ENCODE peak calls at places on chromosome 18, in four cellular contexts. M is HepG2, I is K562, Q is GM12878. E is an unnamed sample.

GRCh38 chr18:11147371-11147860 is 2.0 kb downstream of the PIEZO2 start:
- DNase-seq in M (no peak), I (no peak), Q (no peak), E (peak)

GRCh38 chr18:28015671-28016070 is 161.3 kb downstream of the CDH2 start:
- DNase-seq in M (no peak), I (no peak), Q (no peak), E (no peak)

GRCh38 chr18:43265465-43265864 is 11.8 kb downstream of the SYT4 start:
- DNase-seq in M (no peak), I (no peak), Q (no peak), E (no peak)

GRCh38 chr18:67778016-67778415 is 261.5 kb upstream of the DSEL start:
- DNase-seq in M (no peak), I (no peak), Q (no peak), E (no peak)

GRCh38 chr18:46696268-46696667 is 39.2 kb upstream of the LOXHD1 start:
- DNase-seq in M (no peak), I (no peak), Q (no peak), E (no peak)

GRCh38 chr18:7059276-7059675 is 58.3 kb downstream of the LAMA1 start:
- DNase-seq in M (no peak), I (no peak), Q (no peak), E (no peak)

GRCh38 chr18:42798606-42799005 is 316.9 kb downstream of the RIT2 start:
- DNase-seq in M (no peak), I (no peak), Q (no peak), E (no peak)

GRCh38 chr18:6741290-6741689 is 11.8 kb downstream of the ARHGAP28 start:
- DNase-seq in M (no peak), I (peak), Q (no peak), E (no peak)

GRCh38 chr18:44731866-44732555 is 51.3 kb downstream of the SETBP1 start:
- DNase-seq in M (no peak), I (no peak), Q (no peak), E (no peak)

GRCh38 chr18:23872701-23873550 is 141.6 kb upstream of the TTC39C start:
- DNase-seq in M (no peak), I (no peak), Q (no peak), E (no peak)

GRCh38 chr18:48100712-48101165 is 170.3 kb upstream of the SMAD2 start:
- DNase-seq in M (no peak), I (no peak), Q (no peak), E (peak)

GRCh38 chr18:250685-251084 is 17.2 kb downstream of the THOC1 start:
- DNase-seq in M (no peak), I (no peak), Q (no peak), E (no peak)

GRCh38 chr18:45449761-45450227 is 165.5 kb upstream of the SLC14A2 start:
- DNase-seq in M (no peak), I (no peak), Q (no peak), E (no peak)

GRCh38 chr18:5197032-5197434 is at the start of gene AKAIN1:
- DNase-seq in M (peak), I (peak), Q (no peak), E (peak)

GRCh38 chr18:577606-578005 is 2.6 kb upstream of the CETN1 start:
- DNase-seq in M (peak), I (no peak), Q (no peak), E (no peak)

GRCh38 chr18:65762556-65762955 is 11.7 kb downstream of the CDH7 start:
- DNase-seq in M (no peak), I (no peak), Q (no peak), E (no peak)

DNA sequence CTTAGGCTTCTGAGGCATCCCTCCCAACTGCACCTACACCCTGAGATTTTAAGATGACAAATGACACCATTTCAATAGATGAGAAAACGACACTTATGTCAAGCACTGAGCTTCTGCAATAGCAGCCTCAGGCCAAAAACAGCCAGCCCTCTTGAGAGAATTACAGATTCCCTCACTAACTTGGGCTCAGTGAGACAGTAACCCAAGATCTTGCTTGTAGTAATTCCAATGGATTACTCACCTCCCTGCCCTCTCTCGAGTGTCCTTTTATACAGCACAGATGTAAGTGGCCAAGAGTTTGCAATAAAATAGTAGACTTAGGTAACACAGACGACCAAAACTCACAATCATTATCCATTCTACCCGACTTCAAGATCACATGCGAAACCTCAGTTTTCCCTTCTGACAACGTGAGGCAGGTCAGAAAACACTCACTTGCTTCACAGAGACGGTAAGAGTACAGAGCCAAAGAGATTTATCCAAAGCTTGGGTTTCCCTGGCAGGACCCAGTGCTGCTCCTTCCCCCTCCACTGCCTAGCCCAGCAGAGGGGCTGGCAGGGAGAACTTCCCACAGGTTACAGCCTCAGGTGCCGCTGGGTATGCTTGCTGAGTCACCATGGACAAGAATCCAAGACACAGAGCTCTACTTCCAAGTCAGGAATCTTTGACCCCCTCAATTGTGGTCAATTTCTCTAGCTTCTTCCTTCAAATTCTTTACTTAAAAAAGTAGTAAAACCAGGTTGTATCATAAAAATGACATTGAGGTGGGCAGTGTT is 181.4 kb downstream of the MYO5B start:
- DNase-seq in M (no peak), I (no peak), Q (no peak), E (no peak)
- TF ChIP-seq NR2C2 in M (no peak), I (no peak), Q (no peak), E (no peak)

GRCh38 chr18:36675076-36675475 is 153.7 kb downstream of the TPGS2 start:
- DNase-seq in M (no peak), I (no peak), Q (no peak), E (no peak)

GRCh38 chr18:36673452-36673851 is 155.3 kb downstream of the TPGS2 start:
- DNase-seq in M (no peak), I (no peak), Q (no peak), E (no peak)

GRCh38 chr18:36668349-36668748 is 160.5 kb downstream of the TPGS2 start:
- DNase-seq in M (no peak), I (no peak), Q (no peak), E (no peak)

GRCh38 chr18:36676629-36677028 is 152.2 kb downstream of the TPGS2 start:
- DNase-seq in M (no peak), I (no peak), Q (no peak), E (no peak)

GRCh38 chr18:36672437-36673344 is 156.1 kb downstream of the TPGS2 start:
- DNase-seq in M (no peak), I (no peak), Q (no peak), E (no peak)
- TF ChIP-seq ATF2 in M (no peak), I (no peak), Q (no peak), E (no peak)

DNA sequence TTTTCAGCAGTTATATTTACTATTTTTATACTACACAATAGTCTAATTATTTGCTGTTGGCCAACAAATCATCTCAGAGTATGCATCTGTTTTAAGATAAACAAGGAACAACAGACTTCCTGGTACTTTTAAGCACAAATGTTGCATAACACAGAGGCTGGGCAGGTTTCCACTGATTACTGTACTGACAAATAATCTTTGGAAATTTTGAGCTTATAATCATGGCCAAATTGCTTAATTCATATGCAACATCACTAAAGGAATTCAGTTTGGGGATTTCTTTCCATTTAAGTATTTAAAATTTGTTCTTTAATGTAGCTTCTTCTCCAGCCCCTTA is 737.3 kb upstream of the SALL3 start:
- DNase-seq in M (no peak), I (no peak), Q (no peak), E (no peak)
- TF ChIP-seq NR2C2 in M (no peak), I (no peak), Q (no peak), E (no peak)

GRCh38 chr18:30965237-30965636 is 77.3 kb downstream of the DSC3 start:
- DNase-seq in M (peak), I (no peak), Q (no peak), E (no peak)

GRCh38 chr18:30967701-30968100 is 74.8 kb downstream of the DSC3 start:
- DNase-seq in M (no peak), I (no peak), Q (no peak), E (no peak)

GRCh38 chr18:30971338-30971956 is 71.1 kb downstream of the DSC3 start:
- DNase-seq in M (peak), I (peak), Q (no peak), E (no peak)

GRCh38 chr18:30969670-30970069 is 72.9 kb downstream of the DSC3 start:
- DNase-seq in M (no peak), I (no peak), Q (no peak), E (no peak)

GRCh38 chr18:30970201-30970816 is 72.2 kb downstream of the DSC3 start:
- DNase-seq in M (peak), I (no peak), Q (no peak), E (no peak)
- TF ChIP-seq ATF2 in M (no peak), I (no peak), Q (no peak), E (no peak)

GRCh38 chr18:8788503-8789429 is 83.4 kb downstream of the MTCL1 start:
- DNase-seq in M (no peak), I (no peak), Q (no peak), E (no peak)

GRCh38 chr18:8785261-8785660 is 79.9 kb downstream of the MTCL1 start:
- DNase-seq in M (no peak), I (no peak), Q (no peak), E (no peak)

GRCh38 chr18:8785855-8786765 is 80.8 kb downstream of the MTCL1 start:
- DNase-seq in M (no peak), I (no peak), Q (no peak), E (no peak)

GRCh38 chr18:8787764-8788163 is 82.4 kb downstream of the MTCL1 start:
- DNase-seq in M (no peak), I (no peak), Q (no peak), E (no peak)

DNA sequence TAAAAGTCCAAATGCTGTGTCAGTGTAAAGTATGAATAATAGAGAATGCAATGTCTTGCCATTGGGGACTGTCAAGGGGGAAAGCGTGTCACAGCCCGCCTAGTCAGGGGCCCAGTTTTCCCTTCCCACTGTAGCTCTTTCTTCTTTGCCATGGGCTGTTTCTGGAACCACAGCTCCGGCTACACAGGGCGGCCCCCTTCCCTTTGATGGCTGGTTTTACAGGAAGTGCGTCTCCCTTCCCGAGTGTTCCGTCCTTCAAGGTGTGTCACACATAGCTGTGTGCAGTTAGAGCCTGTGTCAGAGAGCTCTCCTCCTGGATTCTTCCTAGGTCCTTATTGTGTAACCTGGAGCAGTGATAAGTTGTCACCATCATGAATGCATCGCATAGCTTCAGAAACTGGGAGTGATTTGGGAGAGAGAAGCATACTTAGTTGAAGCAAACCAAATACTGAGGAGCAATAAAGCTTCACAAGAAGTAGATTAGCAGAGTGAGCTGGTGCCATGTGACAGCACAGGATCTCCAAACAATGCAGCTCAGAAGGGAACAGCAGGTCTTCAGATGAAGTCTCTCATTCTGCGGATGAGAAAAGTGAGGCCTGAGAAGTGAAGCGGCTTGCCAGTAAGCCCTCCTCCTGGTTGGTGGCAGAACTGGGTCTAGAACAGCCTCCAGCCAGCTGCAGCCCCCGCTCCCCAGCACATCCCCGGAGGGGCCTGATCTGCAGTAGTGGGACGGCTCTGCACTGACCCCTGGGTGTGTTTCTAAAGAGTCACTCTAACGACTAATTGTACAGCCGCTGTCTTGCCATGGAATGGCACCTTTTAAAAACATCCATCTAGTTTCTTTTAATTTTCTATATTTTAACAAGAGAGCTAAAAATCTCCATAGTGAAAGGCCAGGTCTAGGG is 81.7 kb downstream of the MTCL1 start:
- DNase-seq in M (no peak), I (no peak), Q (no peak), E (no peak)
- TF ChIP-seq NR2C2 in M (no peak), I (no peak), Q (no peak), E (no peak)

GRCh38 chr18:8366656-8367055 is 242.6 kb upstream of the RAB12 start:
- DNase-seq in M (no peak), I (no peak), Q (no peak), E (no peak)
- TF ChIP-seq ATF2 in M (no peak), I (no peak), Q (no peak), E (no peak)

E was measured in WTC11.